ENCODE peak calls at places on chromosomes 5 and 9, in seven cellular contexts. F, K, Y, B, I, O and M are unnamed samples.

GRCh38 chr5:142994242-142994641 is 224.1 kb downstream of the ARHGAP26 start:
- DNase-seq in B (no peak), I (no peak), O (no peak), Y (no peak), F (no peak), K (no peak), M (no peak)

GRCh38 chr5:145682197-145682895 is 152.8 kb downstream of the PRELID2 start:
- DNase-seq in B (no peak), I (no peak), F (no peak), K (no peak), Y (no peak), O (no peak), M (no peak)

GRCh38 chr9:81037889-81038288 is 651.5 kb downstream of the TLE1 start:
- DNase-seq in Y (no peak), O (no peak), B (no peak), F (no peak), I (no peak), K (no peak), M (no peak)

GRCh38 chr5:39473156-39473779 is 48.5 kb upstream of the DAB2 start:
- DNase-seq in K (no peak), F (no peak), O (no peak), I (no peak), B (peak; percentile 51), Y (peak; percentile 74), M (no peak)

GRCh38 chr5:124230456-124230855 is 516.0 kb downstream of the ZNF608 start:
- DNase-seq in O (no peak), B (no peak), F (no peak), K (no peak), I (no peak), Y (no peak), M (no peak)

GRCh38 chr9:111601237-111602018 is 2.0 kb upstream of the PTGR1 start:
- DNase-seq in O (no peak), Y (peak; percentile 38), B (no peak), F (peak; percentile 11), K (no peak), I (no peak), M (peak; percentile 19)

GRCh38 chr9:136482046-136482792 is 621 bp downstream of the SEC16A start:
- DNase-seq in O (no peak), F (peak; percentile 42), Y (peak; percentile 47), B (no peak), I (no peak), K (no peak), M (peak; percentile 13)

GRCh38 chr5:36661446-36662220 is 55.2 kb downstream of the SLC1A3 start:
- DNase-seq in B (no peak), Y (peak; percentile 20), K (no peak), F (no peak), I (no peak), O (no peak), M (no peak)

GRCh38 chr9:93169444-93169843 is 14.5 kb upstream of the WNK2 start:
- DNase-seq in K (no peak), B (no peak), O (no peak), I (no peak), F (no peak), Y (no peak), M (no peak)

GRCh38 chr9:31393240-31393639 is 991.2 kb upstream of the ACO1 start:
- DNase-seq in I (no peak), Y (no peak), F (no peak), B (no peak), K (no peak), O (no peak), M (no peak)

GRCh38 chr5:73122875-73123810 is 2.8 kb downstream of the TMEM171 start:
- DNase-seq in Y (peak; percentile 94), F (no peak), I (no peak), O (no peak), K (no peak), B (no peak), M (peak; percentile 61)

GRCh38 chr9:71353723-71354122 is 232.3 kb upstream of the TRPM3 start:
- DNase-seq in K (no peak), B (no peak), I (no peak), O (no peak), Y (peak; percentile 93), F (no peak), M (no peak)

GRCh38 chr9:131008909-131009618 is at the start of gene LAMC3:
- DNase-seq in B (no peak), K (no peak), Y (no peak), F (no peak), I (no peak), O (no peak), M (no peak)

GRCh38 chr5:174535691-174536090 is 188.7 kb upstream of the MSX2 start:
- DNase-seq in K (no peak), I (no peak), F (no peak), O (no peak), Y (peak; percentile 10), B (no peak), M (no peak)

GRCh38 chr5:96229173-96229572 is 203.9 kb downstream of the PCSK1 start:
- DNase-seq in F (no peak), Y (no peak), K (no peak), B (no peak), I (no peak), O (no peak), M (no peak)

GRCh38 chr5:33297760-33298216 is 143.0 kb upstream of the TARS1 start:
- DNase-seq in O (no peak), B (no peak), K (no peak), F (no peak), I (no peak), Y (no peak), M (no peak)

GRCh38 chr5:124631874-124632550 is 114.4 kb downstream of the ZNF608 start:
- DNase-seq in K (no peak), I (no peak), B (no peak), O (no peak), F (no peak), Y (no peak), M (no peak)

GRCh38 chr9:36112516-36112915 is 24.0 kb upstream of the GLIPR2 start:
- DNase-seq in B (no peak), K (no peak), I (no peak), Y (no peak), F (no peak), O (no peak), M (no peak)

GRCh38 chr9:108300296-108301287 is 555.2 kb downstream of the ACTL7B start:
- DNase-seq in Y (no peak), K (no peak), B (no peak), I (no peak), F (no peak), O (no peak), M (no peak)

GRCh38 chr9:111992523-111992922 is 95.9 kb downstream of the UGCG start:
- DNase-seq in F (no peak), Y (peak; percentile 42), I (no peak), O (no peak), K (no peak), B (no peak), M (peak; percentile 39)

GRCh38 chr9:95004452-95005275 is 278.2 kb downstream of the AOPEP start:
- DNase-seq in F (peak; percentile 26), Y (no peak), B (no peak), K (peak; percentile 69), O (peak; percentile 61), I (peak; percentile 85), M (no peak)

GRCh38 chr5:175475248-175475647 is 3.1 kb upstream of the SFXN1 start:
- DNase-seq in K (no peak), O (no peak), I (no peak), F (no peak), B (no peak), Y (no peak), M (no peak)

GRCh38 chr9:90642570-90643539 is at the start of gene DIRAS2:
- DNase-seq in O (peak; percentile 24), F (no peak), I (peak; percentile 84), Y (peak; percentile 44), K (no peak), B (peak; percentile 8), M (peak; percentile 8)

GRCh38 chr9:17018540-17019196 is 116.2 kb upstream of the CNTLN start:
- DNase-seq in B (no peak), Y (no peak), F (no peak), K (no peak), I (no peak), O (no peak), M (no peak)
- H3K4me3 ChIP-seq in B (no peak overlapping the region), Y (no peak overlapping the region), F (no peak overlapping the region), K (no peak overlapping the region), I (no peak overlapping the region), O (peak overlapping the region; percentile 35), M (no peak overlapping the region)

GRCh38 chr5:159309689-159310433 is 20.4 kb downstream of the IL12B start:
- DNase-seq in F (no peak), B (no peak), Y (no peak), K (no peak), I (no peak), O (no peak), M (no peak)

GRCh38 chr5:159310492-159310891 is 19.8 kb downstream of the IL12B start:
- DNase-seq in I (peak; percentile 86), K (no peak), O (no peak), F (peak; percentile 22), Y (no peak), B (no peak), M (no peak)

GRCh38 chr5:159316519-159317383 is 13.5 kb downstream of the IL12B start:
- DNase-seq in F (peak; percentile 31), O (no peak), I (no peak), K (peak; percentile 22), Y (peak; percentile 53), B (peak; percentile 32), M (peak; percentile 24)

GRCh38 chr5:159313197-159313596 is 17.1 kb downstream of the IL12B start:
- DNase-seq in B (no peak), I (no peak), Y (no peak), K (no peak), O (no peak), F (no peak), M (no peak)

GRCh38 chr5:159311063-159311462 is 19.2 kb downstream of the IL12B start:
- DNase-seq in K (no peak), B (no peak), Y (no peak), F (no peak), O (no peak), I (no peak), M (no peak)
- H3K4me3 ChIP-seq in K (no peak overlapping the region), B (no peak overlapping the region), Y (no peak overlapping the region), F (no peak overlapping the region), O (no peak overlapping the region), I (peak overlapping the region; percentile 39), M (no peak overlapping the region)

GRCh38 chr5:71573611-71574010 is 13.5 kb upstream of the MCCC2 start:
- DNase-seq in B (no peak), O (no peak), Y (no peak), F (no peak), I (no peak), K (no peak), M (no peak)
- H3K4me3 ChIP-seq in B (no peak overlapping the region), O (no peak overlapping the region), Y (no peak overlapping the region), F (no peak overlapping the region), I (no peak overlapping the region), K (no peak overlapping the region), M (no peak overlapping the region)

DNA sequence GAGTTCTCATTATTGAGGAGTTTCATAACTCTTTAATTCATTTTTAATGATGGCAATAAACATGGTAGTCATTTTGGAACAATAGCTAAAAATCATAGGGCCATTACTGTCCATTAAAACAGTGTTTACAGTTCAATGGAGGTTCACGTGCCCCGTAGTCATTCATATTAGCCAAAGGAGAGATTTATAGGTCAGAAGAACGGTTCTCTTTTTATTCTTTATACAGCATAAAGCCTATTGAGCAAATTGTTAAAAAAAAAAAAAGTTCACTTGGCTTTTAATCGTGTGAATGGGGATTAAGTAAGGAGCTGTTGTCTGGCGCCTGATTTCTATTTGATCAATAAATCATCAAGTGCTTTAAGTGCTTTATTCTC is 69.1 kb upstream of the TBCA start:
- DNase-seq in F (no peak), B (no peak), K (no peak), I (no peak), O (no peak), Y (no peak), M (no peak)
- H3K4me3 ChIP-seq in F (no peak overlapping the region), B (no peak overlapping the region), K (peak overlapping the region; percentile 44), I (peak overlapping the region; percentile 49), O (no peak overlapping the region), Y (no peak overlapping the region), M (peak overlapping the region; percentile 45)

GRCh38 chr5:55177078-55177477 is 4.1 kb upstream of the CDC20B start:
- DNase-seq in B (no peak), I (no peak), Y (no peak), O (no peak), F (no peak), K (no peak), M (no peak)
- H3K4me3 ChIP-seq in B (no peak overlapping the region), I (no peak overlapping the region), Y (no peak overlapping the region), O (no peak overlapping the region), F (no peak overlapping the region), K (no peak overlapping the region), M (no peak overlapping the region)